ENCODE peak calls at places on chromosomes 11 and 22, in four cellular contexts. B, Y, X and N are unnamed samples.
A peak's percentile ranks its signal among the peaks of the same experiment; 100 is the strongest.

GRCh38 chr22:25113316-25113721 is 86.3 kb upstream of the CRYBB3 start:
- DNase-seq in B (no peak), X (no peak), Y (no peak), N (no peak)

GRCh38 chr22:42951093-42951710 is 63.7 kb downstream of the PACSIN2 start:
- DNase-seq in X (no peak), Y (no peak), B (no peak), N (no peak)

GRCh38 chr11:118742304-118742703 is 48.7 kb downstream of the DDX6 start:
- DNase-seq in B (no peak), Y (peak; percentile 21), X (no peak), N (no peak)

GRCh38 chr11:94151311-94151710 is 22.7 kb downstream of the PANX1 start:
- DNase-seq in Y (no peak), X (no peak), B (no peak), N (no peak)

GRCh38 chr11:134981824-134982223 is 569.8 kb upstream of the B3GAT1 start:
- DNase-seq in Y (no peak), B (no peak), X (no peak), N (no peak)

GRCh38 chr11:115291391-115291744 is 212.8 kb downstream of the CADM1 start:
- DNase-seq in B (no peak), X (no peak), Y (no peak), N (no peak)

GRCh38 chr11:69948256-69949141 is 129.3 kb upstream of the FGF3 start:
- DNase-seq in X (peak; percentile 75), B (no peak), Y (peak; percentile 35), N (peak; percentile 71)

GRCh38 chr22:40463017-40463631 is 92.7 kb downstream of the SGSM3 start:
- DNase-seq in B (peak; percentile 33), X (no peak), Y (no peak), N (no peak)

GRCh38 chr22:40654522-40655167 is 18.1 kb upstream of the MRTFA start:
- DNase-seq in X (peak; percentile 26), B (no peak), Y (no peak), N (no peak)

GRCh38 chr11:21295508-21295907 is 626.1 kb downstream of the NELL1 start:
- DNase-seq in B (no peak), Y (no peak), X (no peak), N (no peak)

GRCh38 chr11:48172818-48173609 is 43.6 kb upstream of the OR4B1 start:
- DNase-seq in X (peak; percentile 79), B (no peak), Y (peak; percentile 43), N (peak; percentile 44)

GRCh38 chr11:10514210-10514609 is 26.8 kb downstream of the RNF141 start:
- DNase-seq in X (no peak), Y (no peak), B (no peak), N (no peak)

GRCh38 chr11:3807856-3808845 is at the start of gene PGAP2:
- DNase-seq in X (peak; percentile 88), B (no peak), Y (peak; percentile 61), N (peak; percentile 90)

GRCh38 chr22:19873960-19874306 is 19.3 kb upstream of the GNB1L start:
- DNase-seq in Y (no peak), B (no peak), X (no peak), N (peak; percentile 49)

GRCh38 chr11:69010361-69010891 is 2.6 kb downstream of the MRGPRF start:
- DNase-seq in X (no peak), B (no peak), Y (no peak), N (no peak)

GRCh38 chr11:88555829-88556202 is 218.3 kb upstream of the CTSC start:
- DNase-seq in X (no peak), Y (no peak), B (no peak), N (no peak)

GRCh38 chr11:87236368-87236767 is 198.6 kb downstream of the TMEM135 start:
- DNase-seq in Y (no peak), B (no peak), X (no peak), N (no peak)

GRCh38 chr11:57787920-57788716 is 26.5 kb downstream of the CTNND1 start:
- DNase-seq in X (no peak), Y (peak; percentile 32), B (peak; percentile 70), N (no peak)

GRCh38 chr11:36380296-36381004 is 84.4 kb downstream of the PRR5L start:
- DNase-seq in Y (no peak), B (no peak), X (no peak), N (no peak)

GRCh38 chr11:111483431-111483830 is 28.8 kb downstream of the BTG4 start:
- DNase-seq in B (no peak), X (no peak), Y (no peak), N (no peak)

GRCh38 chr11:17538731-17539130 is 5.5 kb downstream of the USH1C start:
- DNase-seq in X (no peak), Y (no peak), B (no peak), N (no peak)

GRCh38 chr11:93921695-93922468 is 71.5 kb upstream of the VSTM5 start:
- DNase-seq in Y (peak; percentile 56), X (peak; percentile 53), B (peak; percentile 4), N (peak; percentile 71)

GRCh38 chr11:117668291-117668690 is 128.7 kb downstream of the DSCAML1 start:
- DNase-seq in X (no peak), B (no peak), Y (no peak), N (no peak)

GRCh38 chr22:24421428-24421931 is 5.9 kb upstream of the ADORA2A start:
- DNase-seq in X (peak; percentile 45), Y (peak; percentile 73), B (no peak), N (peak; percentile 84)

GRCh38 chr11:115112779-115113178 is 391.4 kb downstream of the CADM1 start:
- DNase-seq in B (no peak), Y (no peak), X (no peak), N (no peak)

GRCh38 chr11:6888830-6889229 is 3.5 kb downstream of the OR2D2 start:
- DNase-seq in Y (no peak), B (no peak), X (no peak), N (no peak)

GRCh38 chr22:24155597-24156145 is 25.6 kb upstream of the SUSD2 start:
- DNase-seq in Y (peak; percentile 32), X (no peak), B (no peak), N (peak; percentile 80)

GRCh38 chr22:46627806-46628482 is 7.8 kb downstream of the GRAMD4 start:
- DNase-seq in X (no peak), B (no peak), Y (no peak), N (no peak)

GRCh38 chr22:46625843-46626349 is 5.7 kb downstream of the GRAMD4 start:
- DNase-seq in Y (no peak), B (no peak), X (no peak), N (no peak)

GRCh38 chr22:46628756-46629155 is 8.6 kb downstream of the GRAMD4 start:
- DNase-seq in B (no peak), Y (no peak), X (no peak), N (no peak)

GRCh38 chr22:46626356-46626755 is 6.2 kb downstream of the GRAMD4 start:
- DNase-seq in Y (no peak), X (peak; percentile 19), B (no peak), N (no peak)

DNA sequence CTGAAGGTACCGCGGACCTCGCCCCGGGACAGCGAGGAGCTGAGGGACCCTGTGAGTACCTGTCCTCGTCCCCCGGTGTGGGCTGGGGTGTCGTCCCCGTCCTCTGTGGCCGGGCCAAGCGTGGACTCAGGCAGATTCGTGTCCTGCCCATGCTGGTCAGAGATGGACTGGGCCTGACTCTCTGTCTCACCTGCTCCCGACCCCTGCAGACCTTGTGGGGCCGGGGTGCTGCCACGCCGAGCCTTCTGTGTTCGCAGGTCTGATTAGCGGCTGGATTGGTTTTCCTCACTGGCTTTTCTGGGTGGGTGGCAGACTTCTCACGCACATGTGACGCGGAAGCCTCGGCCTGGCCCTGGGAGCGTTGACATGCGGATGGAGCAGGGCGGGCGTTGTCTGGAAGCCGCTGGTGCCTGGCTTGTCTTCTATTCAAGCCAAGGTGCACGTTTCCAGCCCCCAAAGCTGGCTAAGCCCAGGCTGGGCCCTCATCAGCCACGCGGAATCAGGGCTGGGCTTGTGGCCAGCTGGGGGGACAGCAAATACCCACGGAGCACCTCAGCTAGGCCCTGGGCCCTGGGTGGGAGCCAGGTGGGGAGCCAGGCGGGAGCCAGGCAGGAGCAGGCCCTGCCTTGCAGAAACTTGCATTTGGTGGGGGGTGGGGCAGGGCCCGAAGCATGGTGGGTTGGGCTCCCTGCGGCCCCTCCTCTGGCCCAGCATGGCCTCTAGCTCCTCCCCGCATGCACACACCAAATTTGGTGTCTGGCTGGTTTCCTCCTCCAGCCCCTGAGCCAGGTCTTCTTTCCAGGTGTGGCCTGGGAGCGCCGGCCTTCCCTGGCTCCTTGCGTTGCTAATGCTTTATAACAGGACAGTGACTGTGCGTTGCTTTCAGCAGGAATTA is 7.0 kb downstream of the GRAMD4 start:
- DNase-seq in Y (no peak), B (no peak), X (peak; percentile 47), N (peak; percentile 87)
- TF ChIP-seq BRCA1 in Y (no peak), B (no peak), X (no peak), N (no peak)

GRCh38 chr22:32020117-32020516 is 22.9 kb upstream of the SLC5A1 start:
- DNase-seq in X (no peak), B (no peak), Y (peak; percentile 5), N (no peak)
- TF ChIP-seq BRCA1 in X (no peak), B (no peak), Y (no peak), N (no peak)

GRCh38 chr11:1201395-1202153 is 21.3 kb upstream of the MUC5B start:
- DNase-seq in B (no peak), X (no peak), Y (no peak), N (no peak)

GRCh38 chr11:1200611-1201191 is 22.2 kb upstream of the MUC5B start:
- DNase-seq in X (no peak), Y (no peak), B (no peak), N (no peak)

GRCh38 chr11:1198766-1199688 is 23.8 kb upstream of the MUC5B start:
- DNase-seq in Y (no peak), X (no peak), B (no peak), N (no peak)

GRCh38 chr11:1197886-1198765 is 24.7 kb upstream of the MUC5B start:
- DNase-seq in B (no peak), Y (no peak), X (no peak), N (no peak)

GRCh38 chr11:1199689-1200610 is 22.9 kb upstream of the MUC5B start:
- DNase-seq in B (no peak), Y (no peak), X (no peak), N (no peak)
- TF ChIP-seq BRCA1 in B (no peak), Y (no peak), X (no peak), N (no peak)

GRCh38 chr11:47107709-47108108 is 69.0 kb downstream of the ARFGAP2 start:
- DNase-seq in Y (no peak), X (no peak), B (no peak), N (no peak)

GRCh38 chr11:47105541-47105940 is 71.1 kb downstream of the ARFGAP2 start:
- DNase-seq in Y (no peak), X (no peak), B (no peak), N (no peak)

GRCh38 chr11:47108214-47108613 is 68.5 kb downstream of the ARFGAP2 start:
- DNase-seq in Y (no peak), B (no peak), X (no peak), N (no peak)

GRCh38 chr11:47105974-47106373 is 70.7 kb downstream of the ARFGAP2 start:
- DNase-seq in X (no peak), B (no peak), Y (no peak), N (no peak)

DNA sequence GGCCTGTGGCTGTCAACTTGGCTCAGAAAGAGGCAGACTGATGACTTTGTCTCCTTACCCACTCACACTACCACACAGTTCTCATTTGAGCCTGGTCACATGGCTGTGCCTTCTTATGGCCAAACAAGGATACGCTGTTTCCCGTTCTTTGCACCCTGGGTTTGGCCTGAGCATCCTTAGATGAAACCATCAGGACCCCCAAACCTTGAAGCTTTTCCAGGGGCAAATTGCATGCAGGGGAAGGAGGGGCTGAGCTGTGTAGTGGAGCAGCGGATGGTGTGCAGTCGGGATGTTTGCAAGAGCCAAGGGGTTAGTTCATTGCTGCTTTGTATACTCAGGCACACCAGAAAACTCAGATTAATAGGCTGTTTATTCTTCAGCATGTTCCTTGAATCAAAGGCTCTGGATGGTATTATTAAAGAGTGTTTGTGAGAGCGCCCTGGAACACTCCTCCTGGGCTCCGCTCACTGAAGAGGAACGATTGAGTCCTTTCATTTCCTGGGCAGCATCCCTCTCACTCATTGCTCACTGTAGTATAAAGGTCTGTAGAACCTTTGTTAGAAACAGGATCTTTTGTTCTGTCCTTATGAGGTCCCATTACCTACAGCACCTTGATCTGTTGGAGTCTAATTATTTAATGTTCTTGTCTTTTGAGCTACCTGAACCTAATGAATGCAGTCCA is 69.7 kb downstream of the ARFGAP2 start:
- DNase-seq in B (no peak), Y (no peak), X (no peak), N (no peak)
- TF ChIP-seq BRCA1 in B (no peak), Y (no peak), X (no peak), N (no peak)